ENCODE peak calls at places on chromosomes 2 and 18, in six cellular contexts. U, I, X, Y, M and R are unnamed samples.

GRCh38 chr2:215460682-215461081 is 24.8 kb upstream of the FN1 start:
- DNase-seq in Y (no peak), I (no peak), X (no peak), U (peak), M (no peak), R (no peak)

GRCh38 chr2:44954306-44954901 is 12.9 kb downstream of the SIX3 start:
- DNase-seq in Y (no peak), M (no peak), X (no peak), I (no peak), U (no peak), R (no peak)

GRCh38 chr18:59959079-59959478 is 59.3 kb downstream of the PMAIP1 start:
- DNase-seq in M (no peak), X (no peak), I (no peak), Y (no peak), U (no peak), R (no peak)

GRCh38 chr2:18792684-18793083 is 203.3 kb upstream of the NT5C1B start:
- DNase-seq in Y (no peak), M (no peak), X (no peak), I (no peak), U (no peak), R (no peak)

GRCh38 chr2:237673130-237673921 is 45.9 kb downstream of the LRRFIP1 start:
- DNase-seq in U (peak), I (no peak), Y (peak), M (peak), X (no peak), R (no peak)

GRCh38 chr2:173909846-173910245 is 55.3 kb downstream of the SP3 start:
- DNase-seq in X (no peak), Y (no peak), M (no peak), I (no peak), U (peak), R (no peak)

GRCh38 chr2:64234150-64234549 is 89.9 kb upstream of the PELI1 start:
- DNase-seq in U (no peak), X (no peak), M (no peak), I (no peak), Y (no peak), R (no peak)

GRCh38 chr2:242063364-242064249 is 194.1 kb downstream of the RTP5 start:
- DNase-seq in Y (no peak), M (no peak), U (no peak), X (no peak), I (no peak), R (no peak)

GRCh38 chr2:102116675-102117471 is 25.7 kb upstream of the IL1R1 start:
- DNase-seq in I (no peak), M (no peak), X (no peak), Y (no peak), U (peak), R (no peak)

GRCh38 chr2:26566081-26566375 is 75.1 kb downstream of the CIB4 start:
- DNase-seq in I (no peak), Y (no peak), M (no peak), X (no peak), U (no peak), R (no peak)

GRCh38 chr2:96890726-96891385 is 21.0 kb upstream of the SEMA4C start:
- DNase-seq in Y (no peak), I (no peak), M (no peak), X (no peak), U (no peak), R (no peak)

GRCh38 chr18:76188097-76188496 is 306.9 kb downstream of the ZNF516 start:
- DNase-seq in X (no peak), I (no peak), Y (no peak), M (no peak), U (no peak), R (no peak)

GRCh38 chr2:233081731-233082221 is 21.6 kb downstream of the INPP5D start:
- DNase-seq in I (no peak), M (no peak), X (no peak), U (no peak), Y (no peak), R (no peak)

GRCh38 chr2:198587726-198588125 is 783.3 kb downstream of the PLCL1 start:
- DNase-seq in U (no peak), Y (no peak), I (no peak), M (no peak), X (no peak), R (no peak)

GRCh38 chr2:23384551-23385349 is at the start of gene KLHL29:
- DNase-seq in M (peak), I (peak), Y (peak), X (peak), U (peak), R (peak)

GRCh38 chr2:53545159-53546055 is 222.2 kb upstream of the CHAC2 start:
- DNase-seq in Y (no peak), I (peak), M (peak), U (no peak), X (no peak), R (no peak)